ENCODE peak calls at places on chromosomes 12 and 14, in nine cellular contexts. T is lower lobe of right lung; S is caudate nucleus; G is CD8-positive, alpha-beta T cell; L is sigmoid colon; O is breast epithelium; I is OCI-LY7; Y is osteoblast; Q is AG04450. U is an unnamed sample.

GRCh38 chr12:65465766-65466547 is 187.5 kb downstream of the MSRB3 start:
- DNase-seq in Q (no peak), O (no peak), S (no peak), T (no peak), L (no peak), G (no peak), I (no peak), Y (no peak), U (no peak)

GRCh38 chr14:61080591-61081010 is 99.6 kb downstream of the SLC38A6 start:
- DNase-seq in Y (peak), Q (peak), S (no peak), L (no peak), O (no peak), G (no peak), I (peak), T (no peak), U (no peak)

GRCh38 chr14:33432407-33433023 is 493.8 kb downstream of the NPAS3 start:
- DNase-seq in Q (no peak), S (no peak), I (peak), Y (no peak), T (no peak), O (no peak), G (no peak), L (no peak), U (no peak)

GRCh38 chr12:64221656-64222010 is 463 bp downstream of the KICS2 start:
- DNase-seq in L (peak), S (peak), G (peak), Y (peak), O (peak), I (peak), Q (peak), T (peak), U (peak)

GRCh38 chr12:42299392-42300308 is 26.2 kb downstream of the ZCRB1 start:
- DNase-seq in G (no peak), O (no peak), Y (no peak), T (no peak), Q (peak), I (peak), L (no peak), S (no peak), U (peak)

GRCh38 chr12:9669534-9669933 is at the start of gene CLEC2D:
- DNase-seq in O (no peak), L (no peak), G (no peak), Q (no peak), T (no peak), Y (no peak), S (no peak), I (peak), U (no peak)

GRCh38 chr14:105346200-105346533 is 31.6 kb downstream of the PACS2 start:
- DNase-seq in S (no peak), Q (no peak), L (no peak), I (no peak), Y (no peak), G (no peak), O (no peak), T (no peak), U (no peak)

GRCh38 chr12:89752331-89752730 is 43.7 kb upstream of the ATP2B1 start:
- DNase-seq in I (peak), G (no peak), S (no peak), Y (no peak), O (no peak), L (no peak), T (no peak), Q (no peak), U (no peak)

GRCh38 chr12:133256321-133256720 is 20.6 kb upstream of the ANHX start:
- DNase-seq in T (no peak), I (no peak), Q (no peak), G (no peak), Y (no peak), O (no peak), L (no peak), S (no peak), U (no peak)

GRCh38 chr14:102732924-102733323 is 44.3 kb upstream of the TRAF3 start:
- DNase-seq in S (no peak), Q (no peak), O (no peak), T (no peak), G (no peak), I (no peak), Y (no peak), L (no peak), U (no peak)

GRCh38 chr14:95182379-95182778 is 25.1 kb upstream of the DICER1 start:
- DNase-seq in O (no peak), G (no peak), Q (no peak), T (no peak), S (no peak), Y (no peak), L (no peak), I (no peak), U (no peak)

GRCh38 chr12:1360812-1361211 is 233.6 kb downstream of the FBXL14 start:
- DNase-seq in S (no peak), Q (peak), I (no peak), Y (no peak), T (no peak), O (no peak), G (no peak), L (no peak), U (no peak)

GRCh38 chr14:70888681-70889175 is 18.5 kb upstream of the PCNX1 start:
- DNase-seq in G (no peak), I (no peak), O (no peak), Y (peak), Q (no peak), T (no peak), S (peak), L (no peak), U (peak)

GRCh38 chr14:77059276-77059934 is 30.9 kb upstream of the IRF2BPL start:
- DNase-seq in I (no peak), L (no peak), Y (peak), Q (no peak), T (no peak), O (peak), G (no peak), S (peak), U (no peak)

GRCh38 chr14:35543006-35543405 is 9.0 kb downstream of the INSM2 start:
- DNase-seq in S (no peak), I (no peak), Y (no peak), L (no peak), Q (no peak), G (no peak), O (no peak), T (no peak), U (no peak)

GRCh38 chr12:111643428-111643826 is 42.3 kb downstream of the BRAP start:
- DNase-seq in S (no peak), Q (peak), T (no peak), L (no peak), O (no peak), Y (peak), G (no peak), I (no peak), U (no peak)

GRCh38 chr14:40362856-40363255 is 930.6 kb upstream of the FBXO33 start:
- DNase-seq in S (no peak), G (no peak), Q (no peak), I (no peak), T (no peak), O (no peak), L (no peak), Y (no peak), U (no peak)

GRCh38 chr12:132557291-132557968 is 53.0 kb downstream of the LRCOL1 start:
- DNase-seq in I (no peak), Y (no peak), T (no peak), S (no peak), Q (no peak), O (no peak), G (no peak), L (no peak), U (no peak)

GRCh38 chr12:114674201-114675047 is 9.6 kb downstream of the TBX3 start:
- DNase-seq in L (no peak), Y (peak), O (no peak), T (no peak), G (no peak), S (no peak), I (no peak), Q (no peak), U (no peak)

GRCh38 chr14:79605863-79606262 is 605.4 kb downstream of the DIO2 start:
- DNase-seq in G (no peak), O (no peak), S (no peak), T (no peak), Y (no peak), Q (no peak), I (no peak), L (no peak), U (no peak)

GRCh38 chr12:32671930-32672785 is 6.9 kb upstream of the DNM1L start:
- DNase-seq in T (no peak), Y (peak), G (no peak), I (peak), L (no peak), Q (peak), O (no peak), S (no peak), U (no peak)

GRCh38 chr12:31017535-31017934 is 56.1 kb upstream of the DDX11 start:
- DNase-seq in L (no peak), Y (no peak), S (no peak), Q (no peak), I (peak), G (no peak), T (no peak), O (no peak), U (no peak)

GRCh38 chr14:88933203-88933602 is 108.8 kb downstream of the TTC8 start:
- DNase-seq in O (no peak), Y (no peak), S (no peak), G (no peak), T (no peak), I (no peak), L (no peak), Q (no peak), U (no peak)

GRCh38 chr12:132456944-132457495 is 32.9 kb upstream of the FBRSL1 start:
- DNase-seq in S (no peak), L (no peak), I (no peak), Y (no peak), G (no peak), O (no peak), Q (no peak), T (no peak), U (no peak)

GRCh38 chr12:52362118-52362726 is 5.1 kb downstream of the KRT85 start:
- DNase-seq in Y (peak), G (no peak), O (peak), Q (no peak), L (no peak), S (no peak), T (no peak), I (peak), U (no peak)

GRCh38 chr12:64160718-64161060 is 61.4 kb downstream of the KICS2 start:
- DNase-seq in G (no peak), T (no peak), S (no peak), Q (peak), O (no peak), Y (peak), L (no peak), I (no peak), U (no peak)

GRCh38 chr12:124847675-124848074 is 16.0 kb downstream of the SCARB1 start:
- DNase-seq in I (no peak), Q (no peak), Y (peak), O (no peak), G (no peak), T (no peak), L (no peak), S (peak), U (no peak)

GRCh38 chr12:124844411-124845397 is 19.0 kb downstream of the SCARB1 start:
- DNase-seq in S (no peak), Q (no peak), G (no peak), T (no peak), L (no peak), I (no peak), Y (peak), O (no peak), U (no peak)

GRCh38 chr12:124849382-124849781 is 14.3 kb downstream of the SCARB1 start:
- DNase-seq in Y (peak), L (no peak), T (no peak), S (no peak), G (no peak), I (no peak), O (no peak), Q (no peak), U (no peak)

GRCh38 chr12:124848621-124849380 is 14.9 kb downstream of the SCARB1 start:
- DNase-seq in Q (no peak), G (no peak), T (no peak), I (no peak), S (peak), O (no peak), Y (peak), L (no peak), U (no peak)

DNA sequence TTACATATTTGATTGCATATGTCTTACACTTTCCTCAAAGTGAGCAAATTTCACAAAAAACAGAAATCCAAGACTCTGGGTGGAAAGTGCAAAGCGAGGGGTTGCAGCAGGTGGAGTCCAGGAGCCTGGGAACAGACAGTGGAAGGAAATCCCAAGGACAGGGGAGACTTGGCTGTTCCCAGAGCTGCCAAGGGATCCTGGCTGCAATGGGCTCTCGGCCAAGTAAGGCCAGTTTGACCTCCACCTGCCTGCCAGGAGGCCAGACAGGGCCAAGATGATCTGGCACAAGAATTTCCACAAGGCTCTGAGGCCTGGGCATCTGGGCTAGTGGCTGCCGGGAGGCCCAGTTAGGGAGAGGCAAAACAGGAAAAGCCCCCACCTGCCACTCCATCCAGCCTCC is 16.6 kb downstream of the SCARB1 start:
- DNase-seq in S (no peak), L (no peak), G (no peak), I (no peak), Q (no peak), O (no peak), T (no peak), Y (peak), U (no peak)
- H3K27ac ChIP-seq in S (peak), L (no peak), G (no peak), I (no peak), Q (peak), O (peak), T (no peak), Y (no peak), U (no peak)

DNA sequence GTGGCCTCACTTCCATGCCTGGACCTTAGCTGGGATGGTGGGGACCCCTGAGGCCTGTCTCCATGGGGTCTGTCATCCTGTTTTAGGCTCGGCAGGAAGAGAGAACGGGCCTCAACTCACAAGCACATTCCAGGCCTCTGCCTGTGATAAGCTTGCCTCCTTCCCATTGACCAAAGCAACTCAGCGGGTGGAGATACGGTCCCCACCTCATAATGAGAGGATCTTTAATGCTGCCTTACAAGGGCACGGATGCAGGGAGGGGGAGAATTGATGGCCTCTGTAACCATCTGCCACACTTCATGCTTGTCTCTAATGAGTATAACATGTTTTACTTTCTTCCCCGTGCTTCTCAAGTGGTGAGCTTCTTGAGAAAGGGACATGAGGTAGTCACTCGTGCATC is 50.0 kb downstream of the GLT1D1 start:
- DNase-seq in I (no peak), S (no peak), Q (no peak), T (no peak), L (no peak), G (no peak), O (no peak), Y (no peak), U (no peak)
- H3K27ac ChIP-seq in I (no peak), S (no peak), Q (no peak), T (no peak), L (no peak), G (no peak), O (no peak), Y (no peak), U (no peak)

GRCh38 chr12:12470751-12471300 is 91.8 kb downstream of the DUSP16 start:
- DNase-seq in T (no peak), Q (no peak), L (no peak), I (no peak), O (no peak), Y (no peak), S (no peak), G (no peak), U (no peak)

GRCh38 chr12:12467701-12468218 is 94.9 kb downstream of the DUSP16 start:
- DNase-seq in T (peak), S (peak), Q (no peak), L (no peak), I (no peak), G (no peak), Y (no peak), O (no peak), U (no peak)

GRCh38 chr12:12468575-12468974 is 94.1 kb downstream of the DUSP16 start:
- DNase-seq in O (no peak), I (no peak), S (no peak), Q (no peak), L (no peak), T (no peak), G (no peak), Y (no peak), U (no peak)

GRCh38 chr12:12467222-12467621 is 95.4 kb downstream of the DUSP16 start:
- DNase-seq in L (no peak), Y (no peak), I (no peak), S (no peak), G (no peak), T (no peak), Q (no peak), O (no peak), U (no peak)

DNA sequence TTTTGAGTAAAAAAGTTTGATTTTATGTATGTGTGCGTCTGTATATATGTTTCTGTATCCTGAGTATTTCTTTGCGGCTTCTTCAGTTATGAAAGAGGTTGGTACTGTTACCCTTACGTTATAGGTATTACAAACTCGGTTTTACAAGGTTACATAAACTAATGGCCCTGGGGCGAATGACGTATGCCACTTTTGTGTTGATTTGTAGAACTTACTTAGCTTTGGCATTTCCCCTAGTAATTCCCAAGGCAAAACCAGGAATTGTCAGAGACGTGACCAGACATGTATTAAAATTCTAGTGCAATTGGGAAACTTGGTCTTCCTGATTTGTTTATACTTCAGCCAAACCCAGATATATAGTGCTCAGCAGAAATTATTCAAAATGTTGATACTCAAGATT is 93.3 kb downstream of the DUSP16 start:
- DNase-seq in S (no peak), G (no peak), I (no peak), L (no peak), Q (no peak), Y (no peak), O (no peak), T (no peak), U (peak)
- H3K27ac ChIP-seq in S (no peak), G (no peak), I (no peak), L (no peak), Q (no peak), Y (no peak), O (peak), T (no peak), U (peak)

GRCh38 chr14:92844220-92844619 is 50.1 kb downstream of the GOLGA5 start:
- DNase-seq in Q (no peak), G (no peak), S (no peak), I (no peak), Y (no peak), O (no peak), T (no peak), L (no peak), U (no peak)

GRCh38 chr14:92846162-92846897 is 52.2 kb downstream of the GOLGA5 start:
- DNase-seq in I (no peak), T (no peak), O (no peak), Q (no peak), Y (peak), S (no peak), L (no peak), G (no peak), U (peak)

GRCh38 chr14:92847220-92848148 is 53.4 kb downstream of the GOLGA5 start:
- DNase-seq in T (no peak), I (no peak), G (no peak), L (no peak), Y (no peak), S (no peak), Q (no peak), O (no peak), U (no peak)

DNA sequence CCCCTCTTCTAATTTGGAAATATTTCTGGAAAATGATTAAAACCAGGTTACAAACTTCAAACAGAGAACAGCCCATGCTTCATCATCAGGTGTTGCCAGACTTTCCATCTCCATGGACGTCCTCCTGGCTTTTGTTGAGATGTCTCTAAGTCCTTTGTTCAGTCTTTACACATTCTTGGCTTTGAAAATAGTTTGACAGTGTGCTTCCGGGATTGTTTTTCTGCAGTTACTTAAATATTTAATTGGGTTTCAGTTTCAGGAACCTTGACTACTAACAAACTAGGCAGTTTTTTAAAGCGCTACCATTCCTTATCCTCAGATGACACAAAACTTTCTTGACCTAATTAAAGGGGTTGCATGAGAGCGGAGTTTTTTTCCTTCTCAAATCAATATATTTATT is 47.8 kb downstream of the GOLGA5 start:
- DNase-seq in S (no peak), L (no peak), Y (no peak), Q (no peak), T (no peak), G (no peak), I (no peak), O (no peak), U (no peak)
- H3K27ac ChIP-seq in S (no peak), L (no peak), Y (no peak), Q (no peak), T (no peak), G (no peak), I (no peak), O (no peak), U (no peak)

DNA sequence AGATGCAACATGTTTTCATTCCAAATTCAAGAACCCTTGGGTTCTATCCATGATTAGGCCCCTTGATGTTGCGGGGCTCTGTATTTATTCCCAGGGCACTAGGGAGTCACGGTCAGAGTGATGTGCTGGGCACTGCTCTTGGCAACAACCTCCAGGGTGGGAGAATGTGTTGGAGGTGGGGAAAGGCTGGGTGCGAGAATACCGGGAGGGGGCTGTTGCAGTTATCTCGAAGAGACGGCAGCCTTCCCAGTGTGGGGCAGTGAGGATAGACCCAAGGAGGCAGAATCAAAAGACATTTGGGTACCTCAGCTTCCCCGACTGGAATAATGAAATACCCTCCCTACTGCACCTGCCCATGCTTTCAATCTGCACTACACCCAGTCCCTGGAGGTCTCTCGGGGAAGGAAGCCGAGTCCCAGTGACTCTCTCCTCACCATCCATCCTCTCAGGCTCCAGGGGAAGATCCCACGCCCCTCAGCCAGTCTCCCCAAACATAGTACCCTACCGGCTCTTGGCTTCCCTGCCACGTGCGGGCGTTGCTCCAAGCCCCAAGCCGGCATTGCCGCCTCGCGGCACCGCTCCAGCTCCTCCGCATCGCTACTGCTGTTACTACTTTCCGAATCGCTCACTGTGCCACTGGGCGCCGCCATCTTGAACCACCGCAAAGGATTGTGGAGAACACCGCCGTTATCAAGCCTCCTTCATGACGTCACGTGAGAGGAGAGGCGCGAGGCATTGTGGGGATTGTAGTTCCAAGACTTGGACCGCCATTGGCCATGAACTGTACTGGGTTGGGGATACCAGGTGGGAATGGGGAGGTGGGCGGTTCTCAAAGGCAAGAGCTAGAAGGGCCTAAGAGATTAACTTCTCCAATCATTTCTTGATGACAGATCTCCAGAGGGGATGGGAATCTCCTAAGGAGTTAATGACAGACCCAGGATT is at the start of gene C12orf43:
- DNase-seq in S (peak), T (peak), L (peak), Q (peak), G (peak), Y (peak), I (peak), O (peak), U (peak)
- H3K27ac ChIP-seq in S (peak), T (peak), L (peak), Q (peak), G (peak), Y (peak), I (peak), O (peak), U (peak)